ENCODE peak calls at places on chromosomes 6 and 20, in seven cellular contexts. C is uterus, T is choroid plexus epithelial cell, Q is HuH-7.5, A is fibroblast of mammary gland, L is hepatic stellate cell, O is B cell. M is an unnamed sample.

GRCh38 chr6:5998741-5999687 is 7.7 kb downstream of the NRN1 start:
- DNase-seq in C (no peak), T (no peak), Q (no peak), L (no peak), A (peak), O (no peak), M (no peak)

GRCh38 chr6:4344317-4344899 is 209.0 kb upstream of the ECI2 start:
- DNase-seq in T (peak), Q (no peak), A (no peak), L (no peak), O (no peak), C (no peak), M (peak)

GRCh38 chr6:45590225-45590624 is 212.5 kb upstream of the SUPT3H start:
- DNase-seq in Q (no peak), O (no peak), A (peak), C (no peak), T (peak), L (no peak), M (peak)

GRCh38 chr6:89297695-89298351 is 17.3 kb downstream of the GABRR2 start:
- DNase-seq in A (peak), T (peak), O (no peak), L (peak), C (peak), Q (no peak), M (peak)

GRCh38 chr6:30770164-30770563 is 25.8 kb upstream of the IER3 start:
- DNase-seq in C (no peak), O (no peak), T (no peak), L (no peak), A (peak), Q (no peak), M (no peak)

GRCh38 chr20:63005862-63006564 is 751 bp downstream of the BHLHE23 start:
- DNase-seq in T (peak), A (peak), Q (no peak), L (no peak), O (no peak), C (no peak), M (peak)

GRCh38 chr20:18984238-18985200 is 170.9 kb downstream of the SCP2D1 start:
- DNase-seq in A (peak), C (peak), T (no peak), Q (no peak), L (no peak), O (no peak), M (no peak)

GRCh38 chr20:57308451-57309410 is 20.9 kb upstream of the SPO11 start:
- DNase-seq in T (no peak), A (no peak), Q (no peak), C (no peak), L (no peak), O (no peak), M (no peak)

GRCh38 chr6:143127941-143128340 is 67.3 kb downstream of the AIG1 start:
- DNase-seq in L (no peak), O (no peak), A (no peak), Q (no peak), C (no peak), T (no peak), M (peak)

GRCh38 chr20:2417142-2417541 is 36.4 kb downstream of the TGM6 start:
- DNase-seq in O (no peak), L (no peak), C (no peak), A (no peak), Q (no peak), T (no peak), M (no peak)

GRCh38 chr6:3455121-3455489 is 1.7 kb downstream of the SLC22A23 start:
- DNase-seq in O (no peak), L (no peak), T (no peak), Q (peak), C (no peak), A (no peak), M (no peak)

GRCh38 chr6:130143709-130144108 is 79.0 kb downstream of the SAMD3 start:
- DNase-seq in O (no peak), L (peak), T (peak), Q (no peak), C (no peak), A (peak), M (peak)